ENCODE peak calls at places on chromosomes 5 and 9, in nine cellular contexts. R is lower leg skin; G is activated CD8-positive, alpha-beta memory T cell treated with anti-CD3 and anti-CD28 coated beads, Interleukin-2, amount 10 ng/mL, durations not matched to agents 7 days and 5 days; N is globus pallidus; Z is H7; I is NCI-H1092 treated with DMSO at 0.1 percent for 48 hours; S is neural crest cell; A is HT-29; F is NCI-H69. O is an unnamed sample.

GRCh38 chr5:43155394-43156096 is 34.8 kb downstream of the ZNF131 start:
- DNase-seq in R (no peak), G (no peak), Z (peak; percentile 43), N (no peak), I (no peak), A (no peak), F (no peak), S (no peak), O (no peak)

GRCh38 chr5:169795311-169795710 is 158.2 kb downstream of the DOCK2 start:
- DNase-seq in N (no peak), A (no peak), R (no peak), G (no peak), S (no peak), I (no peak), Z (peak; percentile 40), F (peak; percentile 15), O (no peak)

GRCh38 chr5:173201636-173202265 is 33.3 kb downstream of the NKX2-5 start:
- DNase-seq in R (no peak), F (peak; percentile 11), A (no peak), Z (no peak), I (no peak), S (no peak), N (no peak), G (no peak), O (peak; percentile 42)

GRCh38 chr9:93119953-93120845 is 13.9 kb downstream of the NINJ1 start:
- DNase-seq in S (no peak), F (peak; percentile 83), G (peak; percentile 72), Z (peak; percentile 89), I (no peak), A (peak; percentile 92), N (peak; percentile 74), R (peak; percentile 97), O (peak; percentile 90)

GRCh38 chr5:142463880-142464279 is 139.1 kb upstream of the SPRY4 start:
- DNase-seq in S (no peak), N (no peak), G (no peak), A (no peak), Z (no peak), I (no peak), F (no peak), R (peak; percentile 10), O (no peak)

GRCh38 chr5:177022386-177023246 is at the start of gene ZNF346:
- DNase-seq in F (peak; percentile 98), S (peak; percentile 89), A (peak; percentile 93), N (peak; percentile 80), R (peak; percentile 97), G (peak; percentile 96), Z (peak; percentile 97), I (peak; percentile 87), O (peak; percentile 84)

GRCh38 chr5:999724-1000123 is 8.9 kb upstream of the NKD2 start:
- DNase-seq in N (no peak), I (no peak), R (peak; percentile 64), G (no peak), F (no peak), Z (no peak), A (no peak), S (no peak), O (no peak)

GRCh38 chr9:5438301-5439162 is 807 bp upstream of the PLGRKT start:
- DNase-seq in R (no peak), N (no peak), I (no peak), A (no peak), F (no peak), S (no peak), Z (no peak), G (peak; percentile 72), O (no peak)

GRCh38 chr9:128068656-128069221 is 707 bp downstream of the SLC25A25 start:
- DNase-seq in S (no peak), R (no peak), F (peak; percentile 63), G (no peak), I (peak; percentile 36), A (peak; percentile 41), N (no peak), Z (no peak), O (no peak)

GRCh38 chr5:124698774-124699173 is 47.7 kb downstream of the ZNF608 start:
- DNase-seq in N (no peak), R (no peak), I (no peak), G (no peak), F (no peak), A (no peak), S (no peak), Z (no peak), O (peak; percentile 58)

GRCh38 chr5:175895701-175896102 is 24.3 kb downstream of the CPLX2 start:
- DNase-seq in R (no peak), N (no peak), I (no peak), S (no peak), G (peak; percentile 80), A (no peak), F (no peak), Z (peak; percentile 64), O (no peak)

GRCh38 chr9:101977614-101978210 is 239.3 kb upstream of the GRIN3A start:
- DNase-seq in S (no peak), F (peak; percentile 71), A (peak; percentile 46), I (peak; percentile 63), N (peak; percentile 5), G (no peak), Z (no peak), R (no peak), O (no peak)

GRCh38 chr9:134770972-134771971 is 109.3 kb upstream of the FCN2 start:
- DNase-seq in I (no peak), S (no peak), R (no peak), N (no peak), G (no peak), A (no peak), F (no peak), Z (no peak), O (no peak)

GRCh38 chr5:40486437-40487270 is 193.1 kb upstream of the PTGER4 start:
- DNase-seq in N (peak; percentile 54), F (no peak), Z (no peak), I (no peak), S (no peak), R (no peak), G (peak; percentile 83), A (no peak), O (no peak)

GRCh38 chr9:13970018-13970417 is 343.9 kb downstream of the NFIB start:
- DNase-seq in N (no peak), I (no peak), Z (no peak), S (no peak), A (no peak), R (no peak), F (no peak), G (no peak), O (no peak)

GRCh38 chr5:139342423-139342723 is 719 bp downstream of the PAIP2 start:
- DNase-seq in F (no peak), G (no peak), Z (no peak), R (no peak), A (peak; percentile 35), S (no peak), N (no peak), I (no peak), O (no peak)

O was measured in GM04504.